ENCODE peak calls at places on chromosomes 7 and 10, in six cellular contexts. Z is left ventricle myocardium inferior, N is GM23248, J is stomach, A is right cardiac atrium, T is fibroblast of lung. Q is an unnamed sample.

GRCh38 chr10:51675088-51675487 is 24.3 kb downstream of the CSTF2T start:
- DNase-seq in N (peak; percentile 30), T (no peak), Z (no peak), J (no peak), A (no peak), Q (no peak)

GRCh38 chr7:69067397-69067796 is 530.9 kb upstream of the AUTS2 start:
- DNase-seq in Z (no peak), A (no peak), J (peak; percentile 33), T (no peak), N (peak; percentile 1), Q (no peak)

GRCh38 chr7:116777613-116778380 is 84.6 kb upstream of the CAPZA2 start:
- DNase-seq in N (peak; percentile 75), T (peak; percentile 95), J (no peak), A (no peak), Z (no peak), Q (no peak)

GRCh38 chr10:60605476-60605875 is 172.8 kb upstream of the CDK1 start:
- DNase-seq in J (no peak), T (no peak), N (no peak), Z (no peak), A (no peak), Q (no peak)

GRCh38 chr10:9635691-9636090 is 1382.0 kb upstream of the CELF2 start:
- DNase-seq in N (peak; percentile 55), Z (no peak), T (peak; percentile 60), J (no peak), A (no peak), Q (no peak)

GRCh38 chr7:42745357-42746022 is 166.4 kb downstream of the C7orf25 start:
- DNase-seq in J (peak; percentile 28), T (peak; percentile 15), N (peak; percentile 49), Z (peak; percentile 34), A (peak; percentile 38), Q (peak; percentile 50)

GRCh38 chr7:131521651-131522163 is 34.7 kb downstream of the PODXL start:
- DNase-seq in A (no peak), J (peak; percentile 86), Z (no peak), T (no peak), N (peak; percentile 48), Q (no peak)

GRCh38 chr7:30920021-30920583 is 8.4 kb downstream of the AQP1 start:
- DNase-seq in A (peak; percentile 37), N (peak; percentile 61), T (no peak), J (no peak), Z (peak; percentile 10), Q (no peak)

GRCh38 chr10:12476661-12477060 is 127.3 kb downstream of the CAMK1D start:
- DNase-seq in N (no peak), A (no peak), Z (no peak), J (no peak), T (no peak), Q (no peak)

GRCh38 chr10:129973674-129974059 is 9.6 kb upstream of the EBF3 start:
- DNase-seq in A (no peak), Z (no peak), N (no peak), T (no peak), J (no peak), Q (no peak)

GRCh38 chr10:21976739-21977138 is 26.8 kb downstream of the DNAJC1 start:
- DNase-seq in J (no peak), Z (no peak), N (no peak), A (no peak), T (no peak), Q (no peak)

GRCh38 chr10:132096863-132097478 is 31.2 kb downstream of the JAKMIP3 start:
- DNase-seq in T (no peak), Z (no peak), N (no peak), A (no peak), J (peak; percentile 18), Q (no peak)

GRCh38 chr10:21888959-21889358 is 114.6 kb downstream of the DNAJC1 start:
- DNase-seq in A (no peak), J (no peak), T (no peak), N (no peak), Z (no peak), Q (no peak)

GRCh38 chr10:68871731-68872342 is 29.3 kb upstream of the DDX50 start:
- DNase-seq in Z (no peak), N (peak; percentile 36), J (no peak), A (no peak), T (peak; percentile 99), Q (no peak)

GRCh38 chr7:107147464-107148214 is 21.2 kb upstream of the HBP1 start:
- DNase-seq in T (peak; percentile 57), J (no peak), N (peak; percentile 76), Z (no peak), A (no peak), Q (peak; percentile 34)

GRCh38 chr10:26642896-26643653 is 54.4 kb upstream of the PDSS1 start:
- DNase-seq in A (no peak), Z (no peak), N (no peak), T (no peak), J (no peak), Q (no peak)

GRCh38 chr7:21942955-21943354 is 2.7 kb downstream of the CDCA7L start:
- DNase-seq in A (no peak), J (no peak), N (peak; percentile 23), T (no peak), Z (no peak), Q (no peak)

GRCh38 chr10:86966008-86966654 is 2.2 kb upstream of the ADIRF start:
- DNase-seq in Z (no peak), T (no peak), A (no peak), N (no peak), J (peak; percentile 9), Q (peak; percentile 24)

GRCh38 chr7:112723416-112723815 is 66.8 kb downstream of the TMEM168 start:
- DNase-seq in T (peak; percentile 4), N (peak; percentile 22), A (no peak), J (no peak), Z (no peak), Q (peak; percentile 4)

GRCh38 chr7:34064511-34065158 is 159.3 kb downstream of the BMPER start:
- DNase-seq in J (no peak), N (no peak), A (no peak), Z (no peak), T (peak; percentile 54), Q (peak; percentile 63)
- H3K4me1 ChIP-seq in J (no peaks in the 10 kb centered on the region), N (peaks cover 33% of the 10 kb centered on the region), A (peaks cover 2% of the 10 kb centered on the region), Z (peaks cover 18% of the 10 kb centered on the region), T (peaks cover 13% of the 10 kb centered on the region), Q (peaks cover 9% of the 10 kb centered on the region)

GRCh38 chr7:844043-844442 is 11.8 kb downstream of the SUN1 start:
- DNase-seq in A (no peak), T (no peak), J (no peak), Z (no peak), N (no peak), Q (no peak)
- H3K4me1 ChIP-seq in A (peaks cover 2% of the 10 kb centered on the region), T (peaks cover 2% of the 10 kb centered on the region), J (peaks cover 13% of the 10 kb centered on the region), Z (peaks cover 23% of the 10 kb centered on the region), N (no peaks in the 10 kb centered on the region), Q (no peaks in the 10 kb centered on the region)

GRCh38 chr10:71258046-71258445 is 45.7 kb downstream of the UNC5B start:
- DNase-seq in T (no peak), N (no peak), A (no peak), J (no peak), Z (no peak), Q (no peak)
- H3K4me1 ChIP-seq in T (peaks cover 16% of the 10 kb centered on the region), N (peaks cover 35% of the 10 kb centered on the region), A (peaks cover 26% of the 10 kb centered on the region), J (peaks cover 33% of the 10 kb centered on the region), Z (peaks cover 94% of the 10 kb centered on the region), Q (peaks cover 12% of the 10 kb centered on the region)

GRCh38 chr10:124637091-124637700 is 107.0 kb downstream of the FAM53B start:
- DNase-seq in Z (no peak), A (no peak), J (no peak), N (no peak), T (no peak), Q (no peak)
- H3K4me1 ChIP-seq in Z (peaks cover 82% of the 10 kb centered on the region), A (peaks cover 27% of the 10 kb centered on the region), J (peaks cover 19% of the 10 kb centered on the region), N (peaks cover 13% of the 10 kb centered on the region), T (peaks cover 10% of the 10 kb centered on the region), Q (no peaks in the 10 kb centered on the region)